ENCODE peak calls at places on chromosomes 3 and 15, in six cellular contexts. L is astrocyte of the cerebellum, I is MM.1S, S is bronchial epithelial cell, Y is fibroblast of pulmonary artery, Q is GM23248. D is an unnamed sample.

GRCh38 chr15:63083046-63083445 is 38.6 kb upstream of the LACTB start:
- DNase-seq in L (no peak), I (no peak), S (no peak), Y (no peak), Q (no peak), D (no peak)

GRCh38 chr3:17518189-17519059 is 224.0 kb downstream of the TBC1D5 start:
- DNase-seq in L (no peak), I (no peak), S (no peak), Y (no peak), Q (no peak), D (no peak)

GRCh38 chr3:31724681-31725080 is 192.0 kb downstream of the STT3B start:
- DNase-seq in L (no peak), I (no peak), S (peak), Y (peak), Q (peak), D (no peak)

GRCh38 chr3:45647148-45647619 is 42.0 kb upstream of the SACM1L start:
- DNase-seq in L (peak), I (no peak), S (peak), Y (peak), Q (peak), D (no peak)

GRCh38 chr15:60793656-60794055 is 314.7 kb upstream of the ICE2 start:
- DNase-seq in L (no peak), I (no peak), S (no peak), Y (no peak), Q (peak), D (no peak)

GRCh38 chr15:49075876-49076275 is 29.6 kb upstream of the SECISBP2L start:
- DNase-seq in L (no peak), I (no peak), S (no peak), Y (no peak), Q (no peak), D (peak)

GRCh38 chr3:63400259-63400860 is 122.3 kb downstream of the SYNPR start:
- DNase-seq in L (no peak), I (no peak), S (peak), Y (peak), Q (peak), D (peak)

GRCh38 chr15:76433798-76434400 is 97.3 kb downstream of the ISL2 start:
- DNase-seq in L (no peak), I (peak), S (no peak), Y (peak), Q (peak), D (peak)

GRCh38 chr3:23165571-23165970 is 37.6 kb upstream of the UBE2E2 start:
- DNase-seq in L (no peak), I (no peak), S (peak), Y (no peak), Q (no peak), D (no peak)

GRCh38 chr3:155391104-155391503 is 97.6 kb upstream of the STRIT1 start:
- DNase-seq in L (peak), I (no peak), S (no peak), Y (peak), Q (peak), D (no peak)

GRCh38 chr3:130850044-130850797 is 43.7 kb upstream of the ATP2C1 start:
- DNase-seq in L (peak), I (peak), S (peak), Y (peak), Q (peak), D (peak)

GRCh38 chr3:175059788-175060187 is 200.7 kb downstream of the NAALADL2 start:
- DNase-seq in L (no peak), I (peak), S (no peak), Y (no peak), Q (no peak), D (no peak)

GRCh38 chr3:194472290-194472920 is 14.4 kb downstream of the ATP13A3 start:
- DNase-seq in L (peak), I (peak), S (peak), Y (peak), Q (peak), D (no peak)

GRCh38 chr3:178434206-178434805 is 101.9 kb upstream of the KCNMB2 start:
- DNase-seq in L (no peak), I (peak), S (no peak), Y (peak), Q (peak), D (no peak)

GRCh38 chr3:97235179-97235578 is 420.8 kb downstream of the EPHA6 start:
- DNase-seq in L (no peak), I (no peak), S (peak), Y (no peak), Q (no peak), D (no peak)

GRCh38 chr3:138862924-138863775 is 28.4 kb upstream of the PIK3CB start:
- DNase-seq in L (peak), I (no peak), S (peak), Y (peak), Q (peak), D (peak)
- H3K4me3 ChIP-seq in L (no peak), I (no peak), S (no peak), Y (no peak), Q (peak), D (no peak)

GRCh38 chr15:40420793-40421192 is 15.2 kb downstream of the IVD start:
- DNase-seq in L (no peak), I (no peak), S (peak), Y (no peak), Q (no peak), D (no peak)
- H3K4me3 ChIP-seq in L (no peak), I (no peak), S (no peak), Y (no peak), Q (no peak), D (no peak)

GRCh38 chr15:96343529-96344072 is 13.1 kb downstream of the NR2F2 start:
- DNase-seq in L (no peak), I (no peak), S (no peak), Y (no peak), Q (no peak), D (no peak)

GRCh38 chr15:96344120-96344705 is 13.7 kb downstream of the NR2F2 start:
- DNase-seq in L (no peak), I (no peak), S (no peak), Y (peak), Q (no peak), D (no peak)

GRCh38 chr15:96346409-96346808 is 15.9 kb downstream of the NR2F2 start:
- DNase-seq in L (no peak), I (no peak), S (no peak), Y (no peak), Q (no peak), D (no peak)

GRCh38 chr15:96345560-96346389 is 15.3 kb downstream of the NR2F2 start:
- DNase-seq in L (no peak), I (peak), S (no peak), Y (peak), Q (peak), D (no peak)

GRCh38 chr15:96344706-96345559 is 14.4 kb downstream of the NR2F2 start:
- DNase-seq in L (no peak), I (no peak), S (no peak), Y (peak), Q (no peak), D (no peak)
- H3K4me3 ChIP-seq in L (peak), I (peak), S (no peak), Y (peak), Q (peak), D (peak)

GRCh38 chr3:99542771-99543518 is 95.4 kb upstream of the COL8A1 start:
- DNase-seq in L (no peak), I (peak), S (peak), Y (peak), Q (no peak), D (no peak)
- H3K4me3 ChIP-seq in L (no peak), I (peak), S (no peak), Y (no peak), Q (no peak), D (no peak)

GRCh38 chr3:115659253-115659652 is 35.9 kb downstream of the GAP43 start:
- DNase-seq in L (no peak), I (peak), S (no peak), Y (no peak), Q (peak), D (no peak)
- H3K4me3 ChIP-seq in L (peak), I (peak), S (no peak), Y (peak), Q (peak), D (peak)

GRCh38 chr3:15523660-15524417 is 2.3 kb upstream of the COLQ start:
- DNase-seq in L (no peak), I (no peak), S (no peak), Y (no peak), Q (peak), D (peak)

GRCh38 chr3:15520185-15520584 is 1.3 kb downstream of the COLQ start:
- DNase-seq in L (no peak), I (no peak), S (peak), Y (no peak), Q (peak), D (peak)

GRCh38 chr3:15519096-15519495 is 2.4 kb downstream of the COLQ start:
- DNase-seq in L (no peak), I (no peak), S (no peak), Y (no peak), Q (no peak), D (no peak)

GRCh38 chr3:15520804-15521572 is 518 bp downstream of the COLQ start:
- DNase-seq in L (no peak), I (no peak), S (no peak), Y (no peak), Q (no peak), D (no peak)

DNA sequence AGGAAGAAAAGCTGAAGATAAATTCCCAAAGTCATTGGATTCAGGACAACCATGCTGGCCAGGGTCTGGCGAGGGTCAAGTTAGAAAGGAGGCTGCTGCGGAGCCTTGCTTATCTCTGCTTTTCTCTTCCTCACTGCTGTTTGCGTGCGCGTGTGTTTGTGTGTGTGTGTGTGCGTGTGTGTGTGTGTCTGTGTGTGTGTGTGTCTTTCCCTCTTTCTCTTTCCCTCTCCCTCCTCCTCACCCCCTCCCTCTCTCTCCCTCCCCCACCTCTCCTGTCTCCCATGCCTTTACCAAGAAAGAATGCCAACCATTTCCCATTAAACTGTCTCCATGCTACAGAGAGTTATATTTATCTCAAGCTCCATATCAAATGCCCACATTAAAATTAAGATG is at the start of gene COLQ:
- DNase-seq in L (no peak), I (no peak), S (no peak), Y (peak), Q (no peak), D (no peak)
- H3K4me3 ChIP-seq in L (no peak), I (no peak), S (no peak), Y (no peak), Q (no peak), D (no peak)

DNA sequence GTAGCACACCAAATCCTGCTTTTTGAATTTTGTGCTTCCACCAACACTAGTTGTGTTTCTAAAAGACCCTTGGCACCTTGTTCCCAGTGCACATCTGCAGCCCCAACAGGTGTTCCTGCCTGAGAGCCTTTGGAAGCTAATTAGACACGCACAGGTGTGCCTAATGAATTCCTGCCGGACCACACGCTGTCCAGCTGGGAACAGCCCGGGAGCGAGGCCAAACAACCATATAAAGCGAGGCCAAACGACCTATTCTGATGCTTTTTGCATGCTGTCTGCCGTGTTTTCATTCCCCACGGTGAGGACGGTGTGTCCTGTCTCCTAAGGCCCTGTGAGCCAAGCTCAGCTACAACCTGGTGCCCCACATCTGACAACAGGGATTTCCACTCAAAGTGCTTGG is 99.6 kb downstream of the ATG7 start:
- DNase-seq in L (no peak), I (no peak), S (no peak), Y (no peak), Q (no peak), D (no peak)
- H3K4me3 ChIP-seq in L (no peak), I (no peak), S (no peak), Y (no peak), Q (no peak), D (no peak)